ENCODE peak calls at places on chromosomes 1 and 21, in five cellular contexts. G is IMR-90; H is tibial nerve; I is cardiac muscle cell; D is CD8-positive, alpha-beta T cell. T is an unnamed sample.

GRCh38 chr1:16012590-16013219 is 5.1 kb downstream of the HSPB7 start:
- DNase-seq in G (peak; percentile 38), H (peak; percentile 30), I (peak; percentile 84), D (peak; percentile 15), T (peak; percentile 90)

GRCh38 chr1:153790996-153791855 is 16.0 kb downstream of the SLC27A3 start:
- DNase-seq in G (peak; percentile 94), H (no peak), I (peak; percentile 95), D (no peak), T (peak; percentile 77)

GRCh38 chr21:30426732-30427131 is 1.0 kb upstream of the KRTAP13-3 start:
- DNase-seq in G (no peak), H (no peak), I (no peak), D (no peak), T (no peak)

GRCh38 chr1:31779687-31780086 is 15.5 kb upstream of the ADGRB2 start:
- DNase-seq in G (no peak), H (no peak), I (no peak), D (no peak), T (no peak)

GRCh38 chr1:156684227-156684782 is 7.1 kb upstream of the NES start:
- DNase-seq in G (peak; percentile 76), H (no peak), I (peak; percentile 37), D (no peak), T (no peak)

GRCh38 chr1:86788300-86789206 is 84.2 kb downstream of the SH3GLB1 start:
- DNase-seq in G (peak; percentile 86), H (peak; percentile 45), I (peak; percentile 90), D (no peak), T (peak; percentile 58)

GRCh38 chr1:52727114-52727586 is 897 bp downstream of the ZYG11B start:
- DNase-seq in G (no peak), H (no peak), I (no peak), D (no peak), T (no peak)

GRCh38 chr1:214102907-214103306 is 115.1 kb downstream of the PROX1 start:
- DNase-seq in G (peak; percentile 90), H (no peak), I (peak; percentile 82), D (no peak), T (no peak)

GRCh38 chr1:172176206-172176605 is 244.3 kb upstream of the C1orf105 start:
- DNase-seq in G (no peak), H (no peak), I (no peak), D (no peak), T (no peak)

GRCh38 chr1:99808391-99809115 is 41.6 kb upstream of the AGL start:
- DNase-seq in G (peak; percentile 96), H (peak; percentile 52), I (peak; percentile 96), D (no peak), T (no peak)

GRCh38 chr1:54944610-54945392 is 35.6 kb upstream of the TMEM61 start:
- DNase-seq in G (peak; percentile 85), H (peak; percentile 68), I (peak; percentile 89), D (peak; percentile 39), T (peak; percentile 71)

GRCh38 chr1:55280731-55281130 is 65.6 kb upstream of the USP24 start:
- DNase-seq in G (peak; percentile 35), H (no peak), I (no peak), D (no peak), T (no peak)

GRCh38 chr1:33634806-33635205 is 162.4 kb downstream of the ZSCAN20 start:
- DNase-seq in G (peak; percentile 7), H (peak; percentile 15), I (peak; percentile 36), D (no peak), T (no peak)

GRCh38 chr1:76147917-76148316 is 73.4 kb downstream of the ST6GALNAC3 start:
- DNase-seq in G (no peak), H (no peak), I (no peak), D (no peak), T (no peak)

GRCh38 chr1:6065093-6065878 is 19.6 kb downstream of the KCNAB2 start:
- DNase-seq in G (no peak), H (no peak), I (no peak), D (no peak), T (peak; percentile 87)

GRCh38 chr1:160371691-160372208 is 4.9 kb downstream of the NHLH1 start:
- DNase-seq in G (no peak), H (no peak), I (no peak), D (no peak), T (no peak)

GRCh38 chr1:13732971-13733667 is 33.1 kb downstream of the PRDM2 start:
- DNase-seq in G (no peak), H (no peak), I (no peak), D (peak; percentile 14), T (no peak)

GRCh38 chr1:147545133-147545532 is 3.8 kb downstream of the BCL9 start:
- DNase-seq in G (peak; percentile 63), H (no peak), I (peak; percentile 48), D (peak; percentile 79), T (no peak)

GRCh38 chr1:113216664-113217063 is 143.7 kb downstream of the LRIG2 start:
- DNase-seq in G (no peak), H (no peak), I (no peak), D (no peak), T (no peak)

GRCh38 chr1:52424238-52424637 is 19.8 kb downstream of the PRPF38A start:
- DNase-seq in G (peak; percentile 13), H (no peak), I (peak; percentile 12), D (peak; percentile 11), T (no peak)

GRCh38 chr1:14971201-14971600 is 182.3 kb upstream of the TMEM51 start:
- DNase-seq in G (no peak), H (no peak), I (no peak), D (no peak), T (no peak)

DNA sequence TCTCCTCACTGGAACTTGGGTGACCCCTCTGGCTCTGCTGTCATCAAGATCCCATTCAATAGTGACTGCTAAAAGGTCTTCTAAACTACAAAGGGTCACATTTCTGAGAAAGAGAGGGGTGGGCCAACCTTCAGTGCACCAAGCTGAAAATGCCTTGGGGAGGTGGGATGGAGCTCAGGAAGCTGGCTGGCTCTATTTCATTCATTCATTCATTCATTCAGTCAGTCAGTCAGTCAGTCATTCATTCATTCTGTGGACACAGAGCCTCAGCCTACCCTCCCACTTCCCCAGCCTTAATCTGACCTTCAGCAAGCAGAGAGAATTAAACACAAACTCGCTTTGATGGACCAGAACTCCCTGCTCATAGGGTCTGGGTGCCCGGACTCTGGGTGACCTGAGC is 11.7 kb downstream of the RUNX3 start:
- DNase-seq in G (no peak), H (no peak), I (no peak), D (no peak), T (no peak)
- H3K4me1 ChIP-seq in G (peaks cover 4% of the 10 kb centered on the region), H (peaks cover 25% of the 10 kb centered on the region), I (peaks cover 12% of the 10 kb centered on the region), D (peaks cover 95% of the 10 kb centered on the region), T (no peaks in the 10 kb centered on the region)

DNA sequence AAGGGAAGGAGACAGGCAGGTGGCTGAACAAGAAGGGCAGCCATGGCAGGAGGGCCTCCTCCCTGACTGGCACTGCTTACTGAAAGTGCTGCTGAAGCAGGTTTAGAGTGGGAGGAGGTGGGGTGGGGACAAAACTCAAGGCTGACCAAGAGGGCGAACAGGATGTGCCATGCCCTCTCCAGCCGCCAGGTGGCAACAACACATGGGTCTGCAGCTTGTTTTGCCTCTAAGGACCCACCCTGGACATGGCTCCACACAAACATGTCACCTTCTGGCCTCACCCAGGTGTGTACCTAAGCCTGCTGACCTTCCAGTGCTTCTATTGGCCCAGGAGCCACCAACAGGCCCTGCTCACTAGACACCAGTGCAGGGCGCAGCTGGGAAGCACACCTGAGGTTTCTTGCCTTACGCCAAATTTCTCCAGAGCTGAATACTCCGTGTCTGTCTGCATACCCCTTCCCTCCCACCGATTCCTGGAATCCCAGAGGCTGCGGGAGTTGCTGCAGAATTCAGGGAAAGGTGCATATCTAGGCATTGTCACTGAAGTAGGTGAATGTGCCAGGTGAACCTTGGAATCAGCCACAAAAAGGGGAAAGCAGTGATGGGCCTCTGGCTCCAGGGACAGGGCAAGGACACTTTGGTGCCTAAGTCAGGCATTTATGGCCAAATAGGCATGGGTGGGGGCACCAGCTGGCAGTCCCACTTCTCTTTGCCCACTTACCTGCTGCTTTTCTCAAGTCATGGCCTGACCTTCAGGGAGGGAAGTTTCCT is 5.3 kb downstream of the PSRC1 start:
- DNase-seq in G (peak; percentile 64), H (peak; percentile 78), I (peak; percentile 78), D (peak; percentile 31), T (peak; percentile 92)
- H3K4me1 ChIP-seq in G (peaks cover 16% of the 10 kb centered on the region), H (peaks cover 79% of the 10 kb centered on the region), I (peaks cover 8% of the 10 kb centered on the region), D (peaks cover 8% of the 10 kb centered on the region), T (peaks cover 13% of the 10 kb centered on the region)

DNA sequence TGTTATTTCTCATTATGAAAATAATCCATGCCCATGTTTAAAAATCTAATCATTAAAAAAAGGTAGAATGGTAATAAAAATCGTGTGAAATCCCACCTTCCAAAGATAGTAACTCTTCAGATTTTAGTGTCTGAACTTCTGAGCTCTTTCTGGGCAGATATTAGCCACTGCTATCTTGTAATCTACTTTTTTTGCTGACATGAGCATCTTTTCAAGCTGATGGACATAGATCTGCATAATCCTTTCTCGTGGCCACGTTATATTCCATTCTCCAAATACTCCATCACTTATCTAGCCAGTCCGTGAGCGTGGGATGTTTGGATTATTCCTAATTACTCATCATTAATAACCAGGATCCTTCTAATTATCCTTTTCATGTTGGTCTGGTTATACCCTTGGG is 254.2 kb upstream of the VAMP3 start:
- DNase-seq in G (no peak), H (no peak), I (no peak), D (no peak), T (no peak)
- H3K4me1 ChIP-seq in G (no peaks in the 10 kb centered on the region), H (peaks cover 8% of the 10 kb centered on the region), I (peaks cover 36% of the 10 kb centered on the region), D (no peaks in the 10 kb centered on the region), T (peaks cover 7% of the 10 kb centered on the region)

GRCh38 chr1:11701981-11702803 is 10.7 kb downstream of the DRAXIN start:
- DNase-seq in G (no peak), H (no peak), I (no peak), D (no peak), T (no peak)
- H3K4me1 ChIP-seq in G (no peaks in the 10 kb centered on the region), H (peaks cover 49% of the 10 kb centered on the region), I (no peaks in the 10 kb centered on the region), D (peaks cover 6% of the 10 kb centered on the region), T (no peaks in the 10 kb centered on the region)

GRCh38 chr21:34075760-34076159 is 2.4 kb downstream of the MRPS6 start:
- DNase-seq in G (no peak), H (no peak), I (no peak), D (no peak), T (no peak)

GRCh38 chr21:34074283-34075098 is 1.1 kb downstream of the MRPS6 start:
- DNase-seq in G (no peak), H (no peak), I (peak; percentile 9), D (no peak), T (peak; percentile 56)

GRCh38 chr21:34076835-34077234 is 3.5 kb downstream of the MRPS6 start:
- DNase-seq in G (no peak), H (no peak), I (no peak), D (no peak), T (no peak)

GRCh38 chr21:34073749-34074282 is 438 bp downstream of the MRPS6 start:
- DNase-seq in G (no peak), H (no peak), I (no peak), D (peak; percentile 53), T (peak; percentile 78)

GRCh38 chr21:34075099-34075425 is 1.7 kb downstream of the MRPS6 start:
- DNase-seq in G (no peak), H (no peak), I (no peak), D (no peak), T (no peak)
- H3K4me1 ChIP-seq in G (peaks cover 6% of the 10 kb centered on the region), H (peaks cover 75% of the 10 kb centered on the region), I (peaks cover 42% of the 10 kb centered on the region), D (peaks cover 56% of the 10 kb centered on the region), T (peaks cover 10% of the 10 kb centered on the region)

GRCh38 chr1:23593556-23594148 is 34.4 kb upstream of the ID3 start:
- DNase-seq in G (peak; percentile 59), H (no peak), I (no peak), D (no peak), T (no peak)
- H3K4me1 ChIP-seq in G (peaks cover 14% of the 10 kb centered on the region), H (peaks cover 4% of the 10 kb centered on the region), I (peaks cover 29% of the 10 kb centered on the region), D (peaks cover 81% of the 10 kb centered on the region), T (peaks cover 4% of the 10 kb centered on the region)